ENCODE peak calls at places on chromosomes 7 and 10, in five cellular contexts. H is Calu3, O is nephron progenitor cell, R is uterus, L is NCI-H2171 treated with DMSO at 0.1 percent for 48 hours. C is an unnamed sample.
A peak's percentile ranks its signal among the peaks of the same experiment; 100 is the strongest.

GRCh38 chr7:17830206-17830605 is 110.1 kb downstream of the SNX13 start:
- DNase-seq in H (no peak), O (no peak), R (no peak), L (no peak), C (no peak)

GRCh38 chr7:40008218-40008815 is 58.3 kb downstream of the CDK13 start:
- DNase-seq in R (no peak), L (no peak), H (peak; percentile 43), O (no peak), C (no peak)

GRCh38 chr7:86768967-86769760 is 125.5 kb downstream of the GRM3 start:
- DNase-seq in L (no peak), O (no peak), R (no peak), H (no peak), C (no peak)

GRCh38 chr10:43693602-43694001 is 44.9 kb upstream of the ZNF32 start:
- DNase-seq in L (no peak), R (no peak), H (no peak), O (no peak), C (no peak)

GRCh38 chr10:80468806-80469421 is 14.8 kb downstream of the TSPAN14 start:
- DNase-seq in O (no peak), L (peak; percentile 49), H (no peak), R (no peak), C (no peak)

GRCh38 chr7:22696672-22697071 is 30.3 kb upstream of the IL6 start:
- DNase-seq in H (peak; percentile 51), L (no peak), O (no peak), R (no peak), C (no peak)

GRCh38 chr7:87447251-87447650 is 28.2 kb downstream of the ABCB4 start:
- DNase-seq in H (no peak), O (no peak), L (no peak), R (no peak), C (no peak)

GRCh38 chr10:24444337-24444736 is 235.4 kb downstream of the KIAA1217 start:
- DNase-seq in H (no peak), O (no peak), R (no peak), L (no peak), C (no peak)

GRCh38 chr7:114789942-114790341 is 132.0 kb upstream of the MDFIC start:
- DNase-seq in H (no peak), O (no peak), L (no peak), R (no peak), C (no peak)

GRCh38 chr10:48254745-48255144 is 19.8 kb downstream of the FRMPD2 start:
- DNase-seq in O (no peak), R (no peak), H (no peak), L (peak; percentile 13), C (no peak)

GRCh38 chr7:17549406-17549805 is 251.0 kb downstream of the AHR start:
- DNase-seq in R (no peak), L (no peak), O (no peak), H (no peak), C (no peak)